ENCODE peak calls at places on chromosomes 3 and 15, in six cellular contexts. Z is Panc1; L is psoas muscle; O is central memory CD8-positive, alpha-beta T cell; G is memory B cell; D is heart left ventricle. H is an unnamed sample.

GRCh38 chr15:98884894-98885293 is 122.7 kb downstream of the PGPEP1L start:
- ATAC-seq in Z (peak; percentile 13), L (peak; percentile 87), O (no peak), G (no peak), D (no peak), H (no peak)

GRCh38 chr3:69439683-69440270 is 53.9 kb upstream of the FRMD4B start:
- ATAC-seq in Z (no peak), L (no peak), O (peak; percentile 24), G (no peak), D (no peak), H (peak; percentile 61)

GRCh38 chr3:149717391-149718056 is 34.8 kb downstream of the COMMD2 start:
- ATAC-seq in Z (peak; percentile 86), L (peak; percentile 74), O (no peak), G (no peak), D (no peak), H (peak; percentile 80)

GRCh38 chr15:31848621-31849020 is 181.7 kb upstream of the CHRNA7 start:
- ATAC-seq in Z (no peak), L (no peak), O (no peak), G (no peak), D (no peak), H (no peak)

GRCh38 chr15:74406517-74406916 is 27.2 kb downstream of the SEMA7A start:
- ATAC-seq in Z (no peak), L (no peak), O (no peak), G (no peak), D (no peak), H (no peak)

GRCh38 chr3:156723182-156723619 is 48.8 kb downstream of the TIPARP start:
- ATAC-seq in Z (no peak), L (no peak), O (no peak), G (no peak), D (no peak), H (no peak)

GRCh38 chr3:63193647-63194046 is 84.5 kb upstream of the SYNPR start:
- ATAC-seq in Z (no peak), L (no peak), O (no peak), G (no peak), D (no peak), H (peak; percentile 91)

GRCh38 chr3:111326144-111326995 is 215.6 kb upstream of the CD96 start:
- ATAC-seq in Z (no peak), L (no peak), O (no peak), G (no peak), D (no peak), H (peak; percentile 88)

GRCh38 chr3:119937229-119937628 is 155.3 kb downstream of the NR1I2 start:
- ATAC-seq in Z (no peak), L (no peak), O (peak; percentile 99), G (peak; percentile 68), D (no peak), H (no peak)

GRCh38 chr3:32602206-32602605 is 31.5 kb upstream of the DYNC1LI1 start:
- ATAC-seq in Z (no peak), L (no peak), O (no peak), G (no peak), D (no peak), H (no peak)

GRCh38 chr15:48680841-48681240 is 35.3 kb upstream of the FBN1 start:
- ATAC-seq in Z (peak; percentile 68), L (no peak), O (no peak), G (no peak), D (no peak), H (peak; percentile 94)

GRCh38 chr3:138875754-138876664 is 41.3 kb upstream of the PIK3CB start:
- ATAC-seq in Z (no peak), L (peak; percentile 32), O (peak; percentile 71), G (no peak), D (peak; percentile 55), H (no peak)

GRCh38 chr3:21345577-21345976 is 405.4 kb downstream of the ZNF385D start:
- ATAC-seq in Z (no peak), L (no peak), O (no peak), G (no peak), D (no peak), H (no peak)

GRCh38 chr3:229262-229661 is 32.7 kb downstream of the CHL1 start:
- ATAC-seq in Z (no peak), L (no peak), O (no peak), G (no peak), D (no peak), H (no peak)

GRCh38 chr3:69807674-69808073 is 68.4 kb downstream of the MITF start:
- ATAC-seq in Z (peak; percentile 68), L (no peak), O (no peak), G (no peak), D (no peak), H (no peak)

GRCh38 chr3:5181479-5182141 is 5.9 kb upstream of the EDEM1 start:
- ATAC-seq in Z (no peak), L (no peak), O (peak; percentile 56), G (peak; percentile 93), D (no peak), H (no peak)

GRCh38 chr3:16599694-16600093 is 5.5 kb downstream of the DAZL start:
- ATAC-seq in Z (no peak), L (no peak), O (no peak), G (no peak), D (no peak), H (no peak)

GRCh38 chr3:60175680-60176079 is 1075.6 kb downstream of the FHIT start:
- ATAC-seq in Z (no peak), L (no peak), O (no peak), G (no peak), D (no peak), H (no peak)

GRCh38 chr3:18394384-18394995 is 30.6 kb downstream of the SATB1 start:
- ATAC-seq in Z (no peak), L (no peak), O (no peak), G (no peak), D (no peak), H (no peak)

GRCh38 chr3:135229018-135229495 is 434.0 kb downstream of the EPHB1 start:
- ATAC-seq in Z (no peak), L (peak; percentile 97), O (no peak), G (no peak), D (peak; percentile 32), H (no peak)

GRCh38 chr3:149581681-149582349 is 76.0 kb downstream of the WWTR1 start:
- ATAC-seq in Z (peak; percentile 66), L (peak; percentile 91), O (no peak), G (no peak), D (no peak), H (peak; percentile 82)

GRCh38 chr3:12328132-12328915 is 39.5 kb downstream of the PPARG start:
- ATAC-seq in Z (peak; percentile 62), L (no peak), O (no peak), G (no peak), D (no peak), H (no peak)

GRCh38 chr3:18767756-18768303 is 342.7 kb upstream of the SATB1 start:
- ATAC-seq in Z (no peak), L (no peak), O (no peak), G (no peak), D (no peak), H (no peak)

GRCh38 chr3:23726811-23727548 is 78.8 kb upstream of the UBE2E1 start:
- ATAC-seq in Z (no peak), L (no peak), O (peak; percentile 48), G (no peak), D (no peak), H (peak; percentile 45)

GRCh38 chr15:31032959-31033358 is 41.5 kb upstream of the MTMR10 start:
- ATAC-seq in Z (no peak), L (no peak), O (no peak), G (no peak), D (no peak), H (peak; percentile 85)

GRCh38 chr3:172520332-172520831 is 2.8 kb downstream of the TNFSF10 start:
- ATAC-seq in Z (no peak), L (no peak), O (peak; percentile 24), G (no peak), D (no peak), H (peak; percentile 70)

GRCh38 chr3:128402998-128403397 is 63.7 kb downstream of the DNAJB8 start:
- ATAC-seq in Z (no peak), L (no peak), O (no peak), G (no peak), D (no peak), H (no peak)

GRCh38 chr3:73839032-73839431 is 214.3 kb upstream of the PDZRN3 start:
- ATAC-seq in Z (no peak), L (no peak), O (no peak), G (no peak), D (no peak), H (no peak)

GRCh38 chr15:90807687-90808086 is 60.7 kb upstream of the FURIN start:
- ATAC-seq in Z (peak; percentile 68), L (no peak), O (no peak), G (no peak), D (no peak), H (no peak)

H was measured in SK-N-SH treated with all-trans-retinoic acid at 6 μM for 48 hours.